ENCODE peak calls at places on chromosome 21, in eight cellular contexts. Q, U, G, D, N, W, K and O are unnamed samples.

GRCh38 chr21:34790834-34791233 is 122.0 kb downstream of the CLIC6 start:
- DNase-seq in D (no peak), K (no peak), W (no peak), U (no peak), N (no peak), G (no peak), Q (no peak), O (no peak)

GRCh38 chr21:25963186-25963585 is 207.4 kb downstream of the APP start:
- DNase-seq in D (no peak), Q (no peak), K (no peak), W (no peak), U (no peak), G (peak; percentile 62), N (no peak), O (no peak)

GRCh38 chr21:34519694-34520093 is 7.7 kb upstream of the KCNE1 start:
- DNase-seq in D (no peak), G (no peak), Q (no peak), N (no peak), W (no peak), K (no peak), U (no peak), O (no peak)

GRCh38 chr21:44049606-44050005 is 37.5 kb downstream of the TRAPPC10 start:
- DNase-seq in Q (no peak), W (no peak), D (no peak), K (no peak), N (no peak), U (no peak), G (no peak), O (peak; percentile 57)

GRCh38 chr21:45078877-45079281 is 4.5 kb downstream of the ADARB1 start:
- DNase-seq in U (no peak), K (no peak), G (no peak), W (no peak), Q (peak; percentile 41), D (no peak), N (no peak), O (peak; percentile 72)

GRCh38 chr21:43917515-43918384 is 52.7 kb downstream of the AGPAT3 start:
- DNase-seq in N (no peak), G (no peak), D (no peak), K (no peak), U (peak; percentile 37), Q (no peak), W (no peak), O (no peak)

GRCh38 chr21:33801424-33802405 is 113.9 kb downstream of the ATP5PO start:
- DNase-seq in U (no peak), W (no peak), K (no peak), N (peak; percentile 59), Q (no peak), G (peak; percentile 77), D (no peak), O (no peak)

GRCh38 chr21:38499296-38499695 is 1.0 kb upstream of the ERG start:
- DNase-seq in K (no peak), Q (no peak), U (no peak), N (no peak), W (no peak), D (no peak), G (no peak), O (no peak)

GRCh38 chr21:14554948-14555347 is 8.8 kb upstream of the SAMSN1 start:
- DNase-seq in U (no peak), G (no peak), Q (no peak), D (no peak), K (no peak), W (no peak), N (no peak), O (no peak)

GRCh38 chr21:27026501-27026900 is 59.6 kb upstream of the ADAMTS5 start:
- DNase-seq in Q (no peak), N (peak; percentile 53), W (no peak), G (no peak), K (no peak), D (no peak), U (no peak), O (no peak)

GRCh38 chr21:39064325-39065012 is 118.8 kb downstream of the PSMG1 start:
- DNase-seq in K (no peak), D (no peak), W (no peak), Q (no peak), U (no peak), N (peak; percentile 17), G (no peak), O (no peak)

GRCh38 chr21:44845418-44846200 is 27.7 kb upstream of the SUMO3 start:
- DNase-seq in D (peak; percentile 48), K (peak; percentile 54), G (peak; percentile 71), U (peak; percentile 84), W (peak; percentile 83), Q (no peak), N (peak; percentile 95), O (no peak)

GRCh38 chr21:35017256-35017655 is 31.8 kb downstream of the RUNX1 start:
- DNase-seq in U (no peak), G (no peak), N (no peak), K (no peak), W (no peak), Q (no peak), D (no peak), O (no peak)

GRCh38 chr21:29335720-29336119 is 37.0 kb downstream of the BACH1 start:
- DNase-seq in G (peak; percentile 15), D (no peak), W (no peak), Q (no peak), N (no peak), K (no peak), U (no peak), O (no peak)

GRCh38 chr21:42569732-42570301 is 56.2 kb downstream of the SLC37A1 start:
- DNase-seq in N (peak; percentile 25), W (no peak), G (no peak), U (peak; percentile 75), D (no peak), Q (no peak), K (no peak), O (no peak)

GRCh38 chr21:28927122-28927521 is 65.6 kb downstream of the LTN1 start:
- DNase-seq in Q (no peak), W (no peak), U (no peak), G (no peak), D (no peak), K (no peak), N (no peak), O (no peak)

GRCh38 chr21:20592482-20592881 is 405.7 kb upstream of the NCAM2 start:
- DNase-seq in D (no peak), N (peak; percentile 31), Q (no peak), W (no peak), U (no peak), K (no peak), G (no peak), O (no peak)

GRCh38 chr21:25813917-25814316 is 79.1 kb downstream of the GABPA start:
- DNase-seq in G (no peak), N (no peak), U (no peak), D (no peak), W (no peak), K (no peak), Q (no peak), O (no peak)

GRCh38 chr21:34826818-34827217 is 158.0 kb downstream of the CLIC6 start:
- DNase-seq in G (no peak), K (no peak), N (no peak), U (no peak), D (no peak), W (no peak), Q (no peak), O (no peak)

GRCh38 chr21:44612029-44612486 is at the start of gene KRTAP10-8:
- DNase-seq in N (no peak), G (no peak), Q (no peak), D (no peak), W (no peak), K (no peak), U (peak; percentile 60), O (no peak)

GRCh38 chr21:15132781-15133180 is 68.0 kb upstream of the NRIP1 start:
- DNase-seq in Q (no peak), U (no peak), W (no peak), D (no peak), N (no peak), G (no peak), K (no peak), O (no peak)

GRCh38 chr21:37564924-37565529 is 198.5 kb downstream of the DYRK1A start:
- DNase-seq in W (no peak), N (no peak), D (no peak), Q (no peak), U (no peak), G (no peak), K (no peak), O (no peak)

GRCh38 chr21:43873673-43874072 is 8.7 kb downstream of the AGPAT3 start:
- DNase-seq in K (no peak), N (no peak), D (no peak), G (no peak), Q (no peak), U (no peak), W (no peak), O (no peak)

DNA sequence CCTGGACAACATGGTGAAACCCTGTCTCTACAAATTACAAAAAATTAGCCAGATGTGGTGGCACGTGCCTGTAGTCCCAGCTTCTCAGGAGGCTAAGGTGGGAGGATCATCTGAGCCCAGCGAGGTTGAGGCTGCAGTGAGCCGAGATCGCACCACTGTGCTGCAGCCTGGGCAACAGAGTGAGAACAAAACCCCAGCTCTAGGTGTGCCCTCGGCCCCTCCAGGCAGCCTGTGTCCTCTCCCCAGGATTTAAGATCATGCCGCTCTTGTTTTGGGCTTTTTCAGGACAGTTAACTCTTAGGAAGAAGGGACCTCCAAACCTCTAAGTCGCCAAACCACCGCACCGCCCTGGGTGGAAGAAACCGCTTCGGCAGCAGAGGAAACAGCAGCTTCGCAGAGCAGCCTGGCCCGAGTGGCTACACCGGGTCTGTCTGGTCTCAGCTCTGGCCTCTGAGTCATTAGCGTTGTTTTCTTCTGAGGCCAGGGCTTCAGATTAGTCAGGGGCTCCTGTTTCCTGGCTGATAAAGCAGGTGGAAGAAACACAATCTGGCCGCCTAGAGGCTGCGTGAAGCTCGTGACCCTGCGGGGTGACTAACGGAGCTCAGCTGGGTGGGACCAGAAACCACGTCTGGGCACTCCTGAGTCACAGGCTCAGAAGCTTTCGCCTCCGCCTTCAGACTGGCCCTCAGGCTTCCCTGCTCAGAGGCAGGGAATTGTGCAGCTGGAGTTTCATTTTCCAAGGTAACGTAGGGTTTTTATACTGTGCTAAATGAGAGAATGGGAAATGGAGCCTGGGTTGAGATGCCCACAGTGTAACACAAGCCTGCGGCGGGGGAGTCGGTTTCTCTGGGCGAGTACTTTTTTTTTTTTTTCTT is 44.7 kb downstream of the CHAF1B start:
- DNase-seq in D (peak; percentile 65), Q (peak; percentile 18), G (no peak), W (peak; percentile 82), U (peak; percentile 79), K (peak; percentile 82), N (peak; percentile 91), O (peak; percentile 93)
- TF ChIP-seq CTCF in D (no peak), Q (no peak), G (no peak), W (peak; percentile 29), U (no peak), K (peak; percentile 24), N (peak; percentile 62), O (no peak)

GRCh38 chr21:21688877-21689276 is 690.7 kb downstream of the NCAM2 start:
- DNase-seq in K (no peak), Q (no peak), U (peak; percentile 38), G (peak; percentile 72), D (no peak), W (peak; percentile 70), N (peak; percentile 85), O (no peak)
- TF ChIP-seq CTCF in K (no peak), Q (no peak), U (peak; percentile 20), G (peak; percentile 82), D (no peak), W (peak; percentile 82), N (peak; percentile 82), O (no peak)

GRCh38 chr21:41142051-41142795 is 25.7 kb upstream of the BACE2 start:
- DNase-seq in D (no peak), N (peak; percentile 63), W (no peak), Q (no peak), U (no peak), K (no peak), G (no peak), O (no peak)
- TF ChIP-seq CTCF in D (no peak), N (no peak), W (no peak), Q (no peak), U (no peak), K (no peak), G (no peak), O (no peak)

GRCh38 chr21:46245213-46245915 is 16.8 kb upstream of the LSS start:
- DNase-seq in N (no peak), D (no peak), K (no peak), W (no peak), U (no peak), Q (no peak), G (no peak), O (no peak)
- TF ChIP-seq CTCF in N (peak; percentile 43), D (no peak), K (no peak), W (peak; percentile 15), U (no peak), Q (no peak), G (no peak), O (no peak)